ENCODE peak calls at places on chromosomes 5 and 9, in five cellular contexts. M is activated naive CD8-positive, alpha-beta T cell treated with anti-CD3 and anti-CD28 coated beads, Interleukin-2, amount 10 ng/mL, durations not matched to agents 7 days and 5 days; C is Right ventricle myocardium superior; D is HS-27A; Y is CD4-positive, CD25-positive, alpha-beta regulatory T cell. H is an unnamed sample.

GRCh38 chr9:22238809-22239684 is 207.6 kb upstream of the DMRTA1 start:
- DNase-seq in D (no peak), C (no peak), M (no peak), Y (no peak), H (no peak)

GRCh38 chr5:75363111-75363510 is 26.1 kb downstream of the HMGCR start:
- DNase-seq in C (no peak), D (no peak), Y (no peak), M (no peak), H (no peak)

GRCh38 chr5:35971878-35972210 is 19.3 kb downstream of the UGT3A1 start:
- DNase-seq in D (no peak), Y (no peak), C (no peak), M (no peak), H (no peak)

GRCh38 chr9:120713257-120714087 is 798 bp downstream of the MEGF9 start:
- DNase-seq in C (peak; percentile 62), M (peak; percentile 51), D (no peak), Y (peak; percentile 6), H (peak; percentile 55)

GRCh38 chr9:37949576-37949975 is 45.6 kb upstream of the SLC25A51 start:
- DNase-seq in D (peak; percentile 79), Y (no peak), C (no peak), M (no peak), H (no peak)

GRCh38 chr5:112179290-112179689 is 239.8 kb downstream of the EPB41L4A start:
- DNase-seq in C (no peak), Y (no peak), D (no peak), M (no peak), H (no peak)

GRCh38 chr9:34378376-34379060 is 1.8 kb upstream of the MYORG start:
- DNase-seq in C (no peak), Y (no peak), D (no peak), M (no peak), H (no peak)

GRCh38 chr5:96235008-96235910 is 197.8 kb downstream of the PCSK1 start:
- DNase-seq in C (no peak), D (no peak), Y (no peak), M (no peak), H (no peak)

GRCh38 chr5:122153774-122154173 is 24.4 kb downstream of the ZNF474 start:
- DNase-seq in C (no peak), M (no peak), D (no peak), Y (no peak), H (no peak)

GRCh38 chr9:92528537-92528851 is 7.3 kb downstream of the ECM2 start:
- DNase-seq in D (no peak), M (no peak), Y (no peak), C (no peak), H (no peak)